ENCODE peak calls at places on chromosomes 6 and 20, in four cellular contexts. One of them, this sample, is unnamed.

GRCh38 chr6:151376440-151376839 is 14.9 kb downstream of the ZBTB2 start:
- DNase-seq in effector memory CD4-positive, alpha-beta T cell: no peak
- DNase-seq in hepatocyte: no peak
- DNase-seq in RWPE1: no peak
- DNase-seq in this sample: no peak

GRCh38 chr6:105209950-105210706 is 30.3 kb upstream of the POPDC3 start:
- DNase-seq in effector memory CD4-positive, alpha-beta T cell: no peak
- DNase-seq in hepatocyte: no peak
- DNase-seq in RWPE1: peak; percentile 48
- DNase-seq in this sample: no peak

GRCh38 chr6:32110632-32111031 is 1.5 kb upstream of the TNXB start:
- DNase-seq in hepatocyte: no peak
- DNase-seq in RWPE1: no peak
- DNase-seq in effector memory CD4-positive, alpha-beta T cell: no peak
- DNase-seq in this sample: no peak

GRCh38 chr20:16821211-16822089 is 73.3 kb downstream of the OTOR start:
- DNase-seq in effector memory CD4-positive, alpha-beta T cell: no peak
- DNase-seq in hepatocyte: peak; percentile 60
- DNase-seq in RWPE1: peak; percentile 39
- DNase-seq in this sample: no peak

GRCh38 chr6:168116975-168117899 is 38.2 kb upstream of the FRMD1 start:
- DNase-seq in RWPE1: no peak
- DNase-seq in effector memory CD4-positive, alpha-beta T cell: no peak
- DNase-seq in hepatocyte: peak; percentile 76
- DNase-seq in this sample: no peak

GRCh38 chr20:50085481-50086365 is 27.2 kb downstream of the UBE2V1 start:
- DNase-seq in effector memory CD4-positive, alpha-beta T cell: no peak
- DNase-seq in RWPE1: peak; percentile 86
- DNase-seq in hepatocyte: peak; percentile 81
- DNase-seq in this sample: peak; percentile 34

GRCh38 chr20:31842471-31843157 is 2.8 kb downstream of the FOXS1 start:
- DNase-seq in effector memory CD4-positive, alpha-beta T cell: no peak
- DNase-seq in RWPE1: no peak
- DNase-seq in hepatocyte: no peak
- DNase-seq in this sample: no peak

GRCh38 chr6:15948930-15949900 is 179.7 kb upstream of the MYLIP start:
- DNase-seq in effector memory CD4-positive, alpha-beta T cell: no peak
- DNase-seq in RWPE1: peak; percentile 39
- DNase-seq in hepatocyte: peak; percentile 72
- DNase-seq in this sample: no peak

GRCh38 chr6:134201716-134202115 is 116.2 kb downstream of the SGK1 start:
- DNase-seq in hepatocyte: no peak
- DNase-seq in effector memory CD4-positive, alpha-beta T cell: no peak
- DNase-seq in RWPE1: no peak
- DNase-seq in this sample: no peak

GRCh38 chr6:20757761-20758160 is 223.5 kb downstream of the CDKAL1 start:
- DNase-seq in hepatocyte: no peak
- DNase-seq in effector memory CD4-positive, alpha-beta T cell: no peak
- DNase-seq in RWPE1: peak; percentile 3
- DNase-seq in this sample: no peak

GRCh38 chr20:31869942-31870702 is at the start of the genes DUSP15 and TTLL9:
- DNase-seq in hepatocyte: peak; percentile 89
- DNase-seq in RWPE1: no peak
- DNase-seq in effector memory CD4-positive, alpha-beta T cell: no peak
- DNase-seq in this sample: peak; percentile 27

GRCh38 chr20:58342104-58342945 is 32.8 kb downstream of the RAB22A start:
- DNase-seq in RWPE1: peak; percentile 94
- DNase-seq in effector memory CD4-positive, alpha-beta T cell: no peak
- DNase-seq in hepatocyte: no peak
- DNase-seq in this sample: no peak

GRCh38 chr6:82419088-82419720 is 55.6 kb downstream of the TPBG start:
- DNase-seq in hepatocyte: no peak
- DNase-seq in effector memory CD4-positive, alpha-beta T cell: no peak
- DNase-seq in RWPE1: no peak
- DNase-seq in this sample: no peak

GRCh38 chr20:48478806-48479550 is 348.8 kb downstream of the PREX1 start:
- DNase-seq in RWPE1: no peak
- DNase-seq in effector memory CD4-positive, alpha-beta T cell: no peak
- DNase-seq in hepatocyte: no peak
- DNase-seq in this sample: no peak

GRCh38 chr6:20352346-20352745 is 49.3 kb upstream of the E2F3 start:
- DNase-seq in effector memory CD4-positive, alpha-beta T cell: no peak
- DNase-seq in RWPE1: no peak
- DNase-seq in hepatocyte: no peak
- DNase-seq in this sample: no peak

DNA sequence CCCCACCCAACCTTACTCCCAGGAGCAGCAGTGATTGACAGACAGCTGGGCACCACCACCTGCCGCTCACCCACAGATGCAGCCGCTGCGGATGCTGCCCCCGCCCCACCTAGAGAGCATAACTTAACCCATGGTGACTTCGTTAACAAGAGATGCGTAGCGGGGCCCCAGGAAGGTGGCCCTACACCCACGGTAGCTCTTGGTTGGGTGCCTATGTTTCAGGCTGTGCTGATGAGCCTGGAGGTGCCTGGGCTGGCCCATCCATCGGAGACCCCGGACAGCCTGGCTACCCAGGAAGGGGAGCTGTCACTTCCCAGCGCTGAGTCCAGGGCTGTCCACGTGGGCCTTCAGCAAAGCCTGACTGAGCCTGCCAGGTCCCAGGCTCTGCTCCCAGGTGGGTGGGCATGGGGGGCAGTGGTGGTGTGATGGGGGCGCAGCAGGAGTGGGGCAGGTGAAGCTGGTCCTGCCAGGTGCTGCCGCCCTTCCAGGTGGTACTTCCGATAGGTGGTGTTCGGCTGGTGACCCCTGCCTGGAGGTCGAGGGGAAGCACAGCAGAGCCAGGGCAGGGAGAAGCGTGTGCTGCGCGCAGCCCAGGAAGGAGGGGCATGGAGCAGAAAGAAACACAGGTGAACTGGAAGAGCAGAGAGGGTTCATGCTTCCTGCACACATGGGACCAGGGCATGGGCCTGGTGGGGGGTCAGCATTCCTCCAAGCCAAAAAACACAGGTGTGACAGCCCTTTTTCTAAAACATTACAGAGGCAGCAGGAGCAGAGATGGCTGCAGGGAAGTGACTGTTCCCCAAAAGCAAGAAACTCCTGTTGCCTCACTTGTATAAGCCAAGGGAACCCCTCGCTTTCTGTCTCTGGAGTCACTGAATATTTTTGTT is 56.9 kb downstream of the SYNJ2 start:
- DNase-seq in hepatocyte: peak; percentile 3
- DNase-seq in effector memory CD4-positive, alpha-beta T cell: no peak
- DNase-seq in RWPE1: no peak
- DNase-seq in this sample: no peak
- H3K27ac ChIP-seq in hepatocyte: peak overlapping the region; percentile 83
- H3K27ac ChIP-seq in effector memory CD4-positive, alpha-beta T cell: no peak overlapping the region
- H3K27ac ChIP-seq in RWPE1: peak overlapping the region; percentile 34
- H3K27ac ChIP-seq in this sample: no peak overlapping the region

DNA sequence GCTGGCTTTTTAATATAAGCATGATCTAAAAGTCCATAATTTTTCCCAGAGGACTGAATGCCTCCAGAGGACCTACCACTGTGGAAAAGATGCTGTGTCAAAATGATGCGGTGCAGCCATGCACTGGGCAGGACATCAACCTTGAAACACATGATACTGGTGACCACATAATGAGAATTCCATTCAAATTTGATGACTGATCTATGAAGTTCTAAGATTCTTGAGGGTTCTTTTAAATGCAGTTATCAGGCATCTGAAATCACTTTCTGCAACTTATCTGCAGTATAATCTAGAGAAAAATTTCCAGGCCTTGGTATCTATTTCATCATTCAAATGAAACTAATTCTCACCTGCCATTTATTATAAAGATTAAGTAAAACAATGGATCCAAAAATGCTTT is 15.0 kb upstream of the MARCKS start:
- DNase-seq in hepatocyte: no peak
- DNase-seq in RWPE1: no peak
- DNase-seq in effector memory CD4-positive, alpha-beta T cell: no peak
- DNase-seq in this sample: no peak
- H3K27ac ChIP-seq in hepatocyte: no peak overlapping the region
- H3K27ac ChIP-seq in RWPE1: no peak overlapping the region
- H3K27ac ChIP-seq in effector memory CD4-positive, alpha-beta T cell: no peak overlapping the region
- H3K27ac ChIP-seq in this sample: no peak overlapping the region

GRCh38 chr6:139597087-139597763 is 222.8 kb upstream of the CITED2 start:
- DNase-seq in RWPE1: no peak
- DNase-seq in effector memory CD4-positive, alpha-beta T cell: no peak
- DNase-seq in hepatocyte: no peak
- DNase-seq in this sample: no peak

GRCh38 chr6:139600313-139600712 is 225.9 kb upstream of the CITED2 start:
- DNase-seq in effector memory CD4-positive, alpha-beta T cell: no peak
- DNase-seq in hepatocyte: no peak
- DNase-seq in RWPE1: no peak
- DNase-seq in this sample: no peak

GRCh38 chr6:139600919-139601470 is 226.5 kb upstream of the CITED2 start:
- DNase-seq in effector memory CD4-positive, alpha-beta T cell: no peak
- DNase-seq in RWPE1: no peak
- DNase-seq in hepatocyte: no peak
- DNase-seq in this sample: no peak

GRCh38 chr6:139595183-139595582 is 220.7 kb upstream of the CITED2 start:
- DNase-seq in hepatocyte: no peak
- DNase-seq in RWPE1: no peak
- DNase-seq in effector memory CD4-positive, alpha-beta T cell: no peak
- DNase-seq in this sample: no peak

DNA sequence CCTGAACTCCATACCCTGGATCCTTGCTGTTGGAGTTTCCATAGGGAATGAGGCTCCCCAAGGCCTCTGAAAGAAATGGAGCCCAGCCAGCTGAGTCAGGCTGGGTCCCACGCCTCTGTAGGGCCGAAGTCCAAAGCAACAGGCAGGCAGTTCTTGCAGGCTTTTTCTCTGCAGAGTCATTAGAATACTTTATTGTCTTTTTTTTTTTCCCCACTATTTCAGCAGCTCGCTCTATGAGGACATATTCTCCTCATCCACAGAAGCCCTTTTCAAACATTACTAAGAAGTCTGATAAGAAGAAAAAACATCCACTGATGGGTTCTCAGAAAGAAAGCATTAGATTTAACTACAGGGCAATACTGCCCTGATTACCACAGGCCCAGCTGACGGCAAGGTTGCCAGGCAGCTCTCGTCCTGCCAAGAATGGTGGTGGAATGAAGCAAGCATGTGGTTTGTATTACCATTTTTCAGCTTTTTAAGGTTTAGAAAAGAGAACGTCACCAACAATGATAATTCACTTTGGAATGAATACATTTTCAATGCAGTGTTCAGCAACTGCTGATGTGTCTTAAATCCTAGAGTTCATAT is 223.4 kb upstream of the CITED2 start:
- DNase-seq in hepatocyte: peak; percentile 90
- DNase-seq in RWPE1: peak; percentile 45
- DNase-seq in effector memory CD4-positive, alpha-beta T cell: no peak
- DNase-seq in this sample: peak; percentile 31
- H3K27ac ChIP-seq in hepatocyte: peak overlapping the region; percentile 91
- H3K27ac ChIP-seq in RWPE1: peak overlapping the region; percentile 82
- H3K27ac ChIP-seq in effector memory CD4-positive, alpha-beta T cell: no peak overlapping the region
- H3K27ac ChIP-seq in this sample: peak overlapping the region; percentile 1

DNA sequence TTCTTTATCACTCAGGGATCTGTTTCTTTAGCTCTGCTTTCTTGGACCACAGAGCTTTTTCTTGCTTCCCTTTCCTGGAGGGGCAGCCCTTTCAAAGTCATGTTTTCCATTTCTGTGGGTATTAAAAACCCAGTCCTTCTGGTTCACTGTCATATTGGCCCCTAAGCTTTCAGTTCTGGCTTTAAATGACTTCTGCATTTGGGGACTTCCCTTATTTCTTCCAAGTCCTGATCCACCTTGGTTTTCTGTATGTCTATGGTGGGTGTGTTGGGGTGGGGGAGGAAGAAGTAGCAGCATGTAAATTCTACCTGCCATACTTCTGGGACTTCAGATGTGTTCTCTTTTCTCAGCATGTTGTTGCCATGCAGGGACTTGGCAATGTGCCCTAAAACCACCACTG is 77.0 kb upstream of the EMILIN3 start:
- DNase-seq in hepatocyte: no peak
- DNase-seq in RWPE1: peak; percentile 20
- DNase-seq in effector memory CD4-positive, alpha-beta T cell: no peak
- DNase-seq in this sample: no peak
- H3K27ac ChIP-seq in hepatocyte: no peak overlapping the region
- H3K27ac ChIP-seq in RWPE1: no peak overlapping the region
- H3K27ac ChIP-seq in effector memory CD4-positive, alpha-beta T cell: no peak overlapping the region
- H3K27ac ChIP-seq in this sample: no peak overlapping the region

DNA sequence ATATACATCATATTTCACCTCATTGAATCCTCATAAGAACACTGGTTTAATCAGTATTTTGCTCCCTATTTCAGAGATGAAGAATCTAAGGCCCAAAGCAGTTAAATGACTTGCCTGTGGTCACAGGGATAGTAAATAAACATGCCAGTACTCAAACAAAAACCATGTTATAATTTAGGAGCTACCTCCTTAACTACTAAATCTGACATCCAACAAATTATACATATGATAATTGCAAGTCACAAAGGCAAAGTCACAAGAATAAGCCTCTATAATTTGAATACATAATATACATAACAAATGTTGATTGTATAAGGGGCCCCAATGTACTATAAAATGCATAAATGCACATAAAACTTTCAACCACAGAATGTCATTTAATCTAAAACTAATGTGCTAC is 157.3 kb upstream of the SLC22A16 start:
- DNase-seq in RWPE1: no peak
- DNase-seq in effector memory CD4-positive, alpha-beta T cell: no peak
- DNase-seq in hepatocyte: no peak
- DNase-seq in this sample: no peak
- H3K27ac ChIP-seq in RWPE1: no peak overlapping the region
- H3K27ac ChIP-seq in effector memory CD4-positive, alpha-beta T cell: no peak overlapping the region
- H3K27ac ChIP-seq in hepatocyte: no peak overlapping the region
- H3K27ac ChIP-seq in this sample: no peak overlapping the region